ENCODE peak calls at places on chromosome 13, in eight cellular contexts. One of them, this sample, is unnamed. For H3K4me1 and H3K9me3, the result is how much of the 10 kb centered on the place peaks cover.

GRCh38 chr13:113975416-113975815 is 1.5 kb upstream of the C13orf46 start:
- DNase-seq in heart right ventricle: no peak
- DNase-seq in Peyer's patch: peak
- DNase-seq in IMR-90: no peak
- DNase-seq in BE2C: peak
- DNase-seq in ovary: no peak
- DNase-seq in fibroblast of lung: no peak
- DNase-seq in CD4-positive, CD25-positive, alpha-beta regulatory T cell: no peak
- DNase-seq in this sample: peak

GRCh38 chr13:48828962-48829405 is 146.7 kb upstream of the FNDC3A start:
- DNase-seq in IMR-90: peak
- DNase-seq in ovary: no peak
- DNase-seq in fibroblast of lung: no peak
- DNase-seq in CD4-positive, CD25-positive, alpha-beta regulatory T cell: no peak
- DNase-seq in heart right ventricle: no peak
- DNase-seq in Peyer's patch: no peak
- DNase-seq in BE2C: peak
- DNase-seq in this sample: no peak

GRCh38 chr13:83499286-83499685 is 383.0 kb downstream of the SLITRK1 start:
- DNase-seq in BE2C: no peak
- DNase-seq in ovary: no peak
- DNase-seq in Peyer's patch: no peak
- DNase-seq in CD4-positive, CD25-positive, alpha-beta regulatory T cell: no peak
- DNase-seq in IMR-90: peak
- DNase-seq in heart right ventricle: no peak
- DNase-seq in fibroblast of lung: no peak
- DNase-seq in this sample: no peak

GRCh38 chr13:33479066-33479465 is 193.5 kb upstream of the STARD13 start:
- DNase-seq in Peyer's patch: no peak
- DNase-seq in CD4-positive, CD25-positive, alpha-beta regulatory T cell: no peak
- DNase-seq in BE2C: no peak
- DNase-seq in heart right ventricle: no peak
- DNase-seq in ovary: no peak
- DNase-seq in IMR-90: no peak
- DNase-seq in fibroblast of lung: no peak
- DNase-seq in this sample: no peak

GRCh38 chr13:31588923-31589322 is 150.4 kb upstream of the RXFP2 start:
- DNase-seq in fibroblast of lung: no peak
- DNase-seq in heart right ventricle: no peak
- DNase-seq in ovary: no peak
- DNase-seq in Peyer's patch: no peak
- DNase-seq in BE2C: no peak
- DNase-seq in CD4-positive, CD25-positive, alpha-beta regulatory T cell: no peak
- DNase-seq in IMR-90: no peak
- DNase-seq in this sample: no peak

GRCh38 chr13:98143157-98143553 is 261 bp downstream of the FARP1 start:
- DNase-seq in IMR-90: no peak
- DNase-seq in BE2C: no peak
- DNase-seq in heart right ventricle: peak
- DNase-seq in Peyer's patch: no peak
- DNase-seq in CD4-positive, CD25-positive, alpha-beta regulatory T cell: no peak
- DNase-seq in ovary: no peak
- DNase-seq in fibroblast of lung: no peak
- DNase-seq in this sample: peak

GRCh38 chr13:77016888-77017623 is 9.9 kb downstream of the FBXL3 start:
- DNase-seq in BE2C: no peak
- DNase-seq in CD4-positive, CD25-positive, alpha-beta regulatory T cell: no peak
- DNase-seq in ovary: no peak
- DNase-seq in Peyer's patch: no peak
- DNase-seq in fibroblast of lung: no peak
- DNase-seq in heart right ventricle: no peak
- DNase-seq in IMR-90: no peak
- DNase-seq in this sample: no peak

GRCh38 chr13:51923983-51924539 is 62.3 kb downstream of the CCDC70 start:
- DNase-seq in BE2C: no peak
- DNase-seq in ovary: no peak
- DNase-seq in IMR-90: no peak
- DNase-seq in Peyer's patch: no peak
- DNase-seq in CD4-positive, CD25-positive, alpha-beta regulatory T cell: no peak
- DNase-seq in fibroblast of lung: no peak
- DNase-seq in heart right ventricle: no peak
- DNase-seq in this sample: no peak

GRCh38 chr13:76222511-76222910 is 586.4 kb downstream of the LMO7 start:
- DNase-seq in IMR-90: peak
- DNase-seq in Peyer's patch: no peak
- DNase-seq in CD4-positive, CD25-positive, alpha-beta regulatory T cell: no peak
- DNase-seq in BE2C: no peak
- DNase-seq in ovary: no peak
- DNase-seq in fibroblast of lung: peak
- DNase-seq in heart right ventricle: no peak
- DNase-seq in this sample: no peak

GRCh38 chr13:99661791-99662190 is 160.5 kb downstream of the TM9SF2 start:
- DNase-seq in BE2C: no peak
- DNase-seq in IMR-90: no peak
- DNase-seq in heart right ventricle: no peak
- DNase-seq in Peyer's patch: no peak
- DNase-seq in fibroblast of lung: no peak
- DNase-seq in CD4-positive, CD25-positive, alpha-beta regulatory T cell: no peak
- DNase-seq in ovary: no peak
- DNase-seq in this sample: no peak

GRCh38 chr13:90686438-90686837 is 661.0 kb upstream of the MIR17HG start:
- DNase-seq in Peyer's patch: no peak
- DNase-seq in IMR-90: peak
- DNase-seq in heart right ventricle: peak
- DNase-seq in ovary: no peak
- DNase-seq in BE2C: no peak
- DNase-seq in CD4-positive, CD25-positive, alpha-beta regulatory T cell: no peak
- DNase-seq in fibroblast of lung: peak
- DNase-seq in this sample: no peak

GRCh38 chr13:24299488-24300114 is 9.8 kb upstream of the C1QTNF9 start:
- DNase-seq in heart right ventricle: no peak
- DNase-seq in CD4-positive, CD25-positive, alpha-beta regulatory T cell: no peak
- DNase-seq in ovary: no peak
- DNase-seq in fibroblast of lung: no peak
- DNase-seq in IMR-90: no peak
- DNase-seq in BE2C: no peak
- DNase-seq in Peyer's patch: no peak
- DNase-seq in this sample: no peak

GRCh38 chr13:41457589-41458186 is 338 bp downstream of the RGCC start:
- DNase-seq in heart right ventricle: no peak
- DNase-seq in IMR-90: no peak
- DNase-seq in fibroblast of lung: no peak
- DNase-seq in BE2C: no peak
- DNase-seq in ovary: no peak
- DNase-seq in Peyer's patch: peak
- DNase-seq in CD4-positive, CD25-positive, alpha-beta regulatory T cell: no peak
- DNase-seq in this sample: peak

GRCh38 chr13:68609671-68610070 is 1379.5 kb upstream of the PCDH9 start:
- DNase-seq in ovary: no peak
- DNase-seq in BE2C: no peak
- DNase-seq in heart right ventricle: no peak
- DNase-seq in fibroblast of lung: no peak
- DNase-seq in Peyer's patch: no peak
- DNase-seq in CD4-positive, CD25-positive, alpha-beta regulatory T cell: no peak
- DNase-seq in IMR-90: no peak
- DNase-seq in this sample: no peak

GRCh38 chr13:52845766-52846566 is 2.5 kb downstream of the PCDH8 start:
- DNase-seq in Peyer's patch: peak
- DNase-seq in IMR-90: no peak
- DNase-seq in BE2C: peak
- DNase-seq in heart right ventricle: no peak
- DNase-seq in CD4-positive, CD25-positive, alpha-beta regulatory T cell: no peak
- DNase-seq in ovary: no peak
- DNase-seq in fibroblast of lung: peak
- DNase-seq in this sample: peak

GRCh38 chr13:75480691-75481175 is 1.2 kb downstream of the TBC1D4 start:
- DNase-seq in fibroblast of lung: peak
- DNase-seq in BE2C: peak
- DNase-seq in ovary: peak
- DNase-seq in Peyer's patch: peak
- DNase-seq in heart right ventricle: peak
- DNase-seq in IMR-90: peak
- DNase-seq in CD4-positive, CD25-positive, alpha-beta regulatory T cell: peak
- DNase-seq in this sample: peak

GRCh38 chr13:50299546-50300249 is 284.5 kb downstream of the KCNRG start:
- DNase-seq in CD4-positive, CD25-positive, alpha-beta regulatory T cell: no peak
- DNase-seq in Peyer's patch: no peak
- DNase-seq in BE2C: no peak
- DNase-seq in heart right ventricle: no peak
- DNase-seq in ovary: no peak
- DNase-seq in IMR-90: no peak
- DNase-seq in fibroblast of lung: no peak
- DNase-seq in this sample: no peak

DNA sequence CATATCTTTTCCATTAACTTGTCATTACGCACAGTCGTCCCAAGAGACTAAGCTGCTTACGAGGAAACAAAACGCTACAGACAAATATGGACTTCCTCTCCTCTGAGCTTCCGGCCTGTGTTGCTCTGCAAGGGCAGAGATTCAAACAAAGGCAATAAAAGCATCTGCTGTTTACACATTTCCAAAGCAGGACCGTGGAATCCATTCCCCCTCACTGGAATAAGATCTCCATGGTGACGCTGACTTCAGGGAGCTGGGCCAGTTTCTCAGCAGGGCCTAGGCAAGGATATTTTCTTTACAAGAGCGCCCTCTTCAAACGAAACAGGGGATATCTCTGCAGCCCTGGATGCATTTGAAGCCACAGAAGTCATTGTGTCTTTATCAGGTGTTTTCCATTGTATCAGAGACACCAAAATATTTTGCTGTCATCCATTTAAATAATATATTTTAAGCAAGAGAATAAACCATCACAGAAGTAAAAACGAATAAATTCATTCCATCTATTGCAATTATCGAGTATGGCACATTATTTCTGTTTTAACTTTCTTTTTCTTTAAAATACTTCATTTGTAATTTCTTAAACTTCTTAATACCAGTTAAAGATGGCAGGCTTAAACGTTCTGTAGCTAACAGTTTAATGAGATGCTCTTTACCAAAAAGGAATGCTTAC is 177.5 kb downstream of the DCLK1 start:
- DNase-seq in fibroblast of lung: peak
- DNase-seq in heart right ventricle: peak
- DNase-seq in ovary: peak
- DNase-seq in Peyer's patch: peak
- DNase-seq in CD4-positive, CD25-positive, alpha-beta regulatory T cell: no peak
- DNase-seq in BE2C: peak
- DNase-seq in IMR-90: peak
- DNase-seq in this sample: peak
- H3K4me3 ChIP-seq in fibroblast of lung: no peak
- H3K4me3 ChIP-seq in heart right ventricle: no peak
- H3K4me3 ChIP-seq in ovary: no peak
- H3K4me3 ChIP-seq in Peyer's patch: no peak
- H3K4me3 ChIP-seq in CD4-positive, CD25-positive, alpha-beta regulatory T cell: no peak
- H3K4me3 ChIP-seq in BE2C: peak
- H3K4me3 ChIP-seq in IMR-90: no peak
- H3K4me3 ChIP-seq in this sample: no peak

GRCh38 chr13:45333251-45333972 is 7.6 kb downstream of the TPT1 start:
- DNase-seq in CD4-positive, CD25-positive, alpha-beta regulatory T cell: no peak
- DNase-seq in fibroblast of lung: no peak
- DNase-seq in ovary: no peak
- DNase-seq in BE2C: no peak
- DNase-seq in heart right ventricle: no peak
- DNase-seq in IMR-90: no peak
- DNase-seq in Peyer's patch: no peak
- DNase-seq in this sample: no peak
- H3K4me1 ChIP-seq in CD4-positive, CD25-positive, alpha-beta regulatory T cell: half or more
- H3K4me1 ChIP-seq in fibroblast of lung: under half
- H3K4me1 ChIP-seq in ovary: under half
- H3K4me1 ChIP-seq in BE2C: under half
- H3K4me1 ChIP-seq in heart right ventricle: half or more
- H3K4me1 ChIP-seq in IMR-90: under half
- H3K4me1 ChIP-seq in Peyer's patch: under half
- H3K4me1 ChIP-seq in this sample: under half

GRCh38 chr13:112202966-112203365 is 136.0 kb downstream of the SOX1 start:
- DNase-seq in ovary: no peak
- DNase-seq in IMR-90: no peak
- DNase-seq in heart right ventricle: no peak
- DNase-seq in CD4-positive, CD25-positive, alpha-beta regulatory T cell: no peak
- DNase-seq in Peyer's patch: no peak
- DNase-seq in BE2C: no peak
- DNase-seq in fibroblast of lung: no peak
- DNase-seq in this sample: no peak
- H3K9me3 ChIP-seq in ovary: under half
- H3K9me3 ChIP-seq in IMR-90: under half
- H3K9me3 ChIP-seq in heart right ventricle: under half
- H3K9me3 ChIP-seq in CD4-positive, CD25-positive, alpha-beta regulatory T cell: under half
- H3K9me3 ChIP-seq in Peyer's patch: under half
- H3K9me3 ChIP-seq in BE2C: under half
- H3K9me3 ChIP-seq in fibroblast of lung: under half
- H3K9me3 ChIP-seq in this sample: under half

GRCh38 chr13:73607489-73608156 is 526.6 kb downstream of the KLF12 start:
- DNase-seq in BE2C: no peak
- DNase-seq in fibroblast of lung: peak
- DNase-seq in heart right ventricle: no peak
- DNase-seq in IMR-90: peak
- DNase-seq in ovary: no peak
- DNase-seq in CD4-positive, CD25-positive, alpha-beta regulatory T cell: no peak
- DNase-seq in Peyer's patch: no peak
- DNase-seq in this sample: no peak

GRCh38 chr13:73608157-73608516 is 526.1 kb downstream of the KLF12 start:
- DNase-seq in BE2C: no peak
- DNase-seq in heart right ventricle: no peak
- DNase-seq in fibroblast of lung: no peak
- DNase-seq in Peyer's patch: no peak
- DNase-seq in IMR-90: no peak
- DNase-seq in ovary: no peak
- DNase-seq in CD4-positive, CD25-positive, alpha-beta regulatory T cell: no peak
- DNase-seq in this sample: no peak

GRCh38 chr13:73608731-73609485 is 525.3 kb downstream of the KLF12 start:
- DNase-seq in heart right ventricle: no peak
- DNase-seq in Peyer's patch: no peak
- DNase-seq in IMR-90: no peak
- DNase-seq in BE2C: no peak
- DNase-seq in fibroblast of lung: no peak
- DNase-seq in ovary: no peak
- DNase-seq in CD4-positive, CD25-positive, alpha-beta regulatory T cell: no peak
- DNase-seq in this sample: no peak

DNA sequence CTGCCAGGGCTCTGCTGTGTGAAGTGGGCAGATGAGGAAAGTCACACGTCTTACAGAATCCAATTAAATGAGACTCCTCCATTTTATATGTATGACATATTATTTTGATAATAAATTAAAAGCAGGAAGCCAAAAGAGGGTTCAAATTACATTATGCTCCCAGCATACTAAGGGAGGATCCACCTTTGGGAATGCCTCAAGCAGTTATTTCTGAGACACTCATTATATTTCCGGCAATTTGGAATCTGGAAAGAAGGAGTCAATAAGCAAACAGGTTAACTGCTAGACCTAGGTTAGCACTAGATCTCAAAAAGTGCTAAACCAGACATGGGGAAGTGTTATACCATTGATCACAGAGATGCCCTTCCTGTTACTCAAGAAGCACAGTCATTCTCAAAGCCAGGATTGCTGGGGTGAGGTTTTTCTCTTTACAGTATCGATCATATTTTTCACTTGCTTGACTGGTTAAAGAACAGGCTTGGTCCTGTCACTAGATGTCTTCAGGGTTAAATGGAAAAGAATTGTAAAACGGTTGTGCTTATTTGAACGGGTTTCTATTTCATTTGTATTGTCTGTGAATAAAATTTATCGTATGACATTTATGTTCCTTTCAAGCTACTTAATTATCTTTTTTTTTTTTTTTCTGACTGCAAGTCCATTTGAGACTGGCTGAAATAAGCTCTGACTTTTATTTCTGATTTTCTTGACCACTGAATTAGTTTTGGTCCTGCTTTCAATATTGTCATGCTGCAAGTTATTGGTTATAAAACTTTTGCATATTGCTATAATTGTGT is 523.2 kb downstream of the KLF12 start:
- DNase-seq in CD4-positive, CD25-positive, alpha-beta regulatory T cell: no peak
- DNase-seq in BE2C: no peak
- DNase-seq in fibroblast of lung: no peak
- DNase-seq in Peyer's patch: no peak
- DNase-seq in heart right ventricle: no peak
- DNase-seq in IMR-90: no peak
- DNase-seq in ovary: no peak
- DNase-seq in this sample: no peak
- H3K4me3 ChIP-seq in CD4-positive, CD25-positive, alpha-beta regulatory T cell: no peak
- H3K4me3 ChIP-seq in BE2C: no peak
- H3K4me3 ChIP-seq in fibroblast of lung: no peak
- H3K4me3 ChIP-seq in Peyer's patch: no peak
- H3K4me3 ChIP-seq in heart right ventricle: no peak
- H3K4me3 ChIP-seq in IMR-90: no peak
- H3K4me3 ChIP-seq in ovary: no peak
- H3K4me3 ChIP-seq in this sample: no peak